ENCODE peak calls at places on chromosome 11, in seven cellular contexts. W is fibroblast of lung, Q is HCT116, U is psoas muscle, Y is thoracic aorta, I is PC-3, J is cardiac muscle cell. D is an unnamed sample.

GRCh38 chr11:121141051-121141450 is 40.0 kb downstream of the TECTA start:
- DNase-seq in W (peak; percentile 13), J (no peak), U (no peak), Q (no peak), Y (no peak), I (peak; percentile 64), D (no peak)

GRCh38 chr11:12694182-12694531 is 19.9 kb downstream of the TEAD1 start:
- DNase-seq in I (no peak), U (peak; percentile 27), Y (no peak), Q (no peak), J (no peak), W (no peak), D (no peak)

GRCh38 chr11:32940865-32941264 is 48.3 kb downstream of the QSER1 start:
- DNase-seq in W (no peak), J (no peak), Q (no peak), U (no peak), I (no peak), Y (no peak), D (no peak)

GRCh38 chr11:77230878-77231605 is 70.4 kb downstream of the GDPD4 start:
- DNase-seq in U (no peak), J (no peak), Q (no peak), Y (no peak), I (no peak), W (no peak), D (no peak)

GRCh38 chr11:15863411-15863810 is 492.9 kb downstream of the SOX6 start:
- DNase-seq in W (no peak), Y (no peak), U (no peak), Q (no peak), J (no peak), I (no peak), D (no peak)

GRCh38 chr11:45756384-45757010 is 48.5 kb upstream of the SLC35C1 start:
- DNase-seq in U (no peak), Q (no peak), W (no peak), Y (no peak), I (no peak), J (no peak), D (no peak)

GRCh38 chr11:11856638-11857037 is 14.9 kb downstream of the USP47 start:
- DNase-seq in Q (no peak), J (peak; percentile 32), I (peak; percentile 36), W (peak; percentile 67), U (no peak), Y (no peak), D (no peak)

GRCh38 chr11:124897681-124898680 is at the start of gene ROBO4:
- DNase-seq in W (peak; percentile 94), J (peak; percentile 90), U (peak; percentile 53), I (peak; percentile 97), Y (no peak), Q (peak; percentile 22), D (no peak)

GRCh38 chr11:105297463-105297862 is 157.9 kb upstream of the CARD18 start:
- DNase-seq in Y (no peak), I (peak; percentile 57), U (no peak), W (peak; percentile 76), Q (no peak), J (peak; percentile 53), D (no peak)

GRCh38 chr11:75199412-75199955 is 41.1 kb upstream of the TPBGL start:
- DNase-seq in J (no peak), Y (no peak), W (no peak), U (no peak), Q (no peak), I (no peak), D (no peak)

GRCh38 chr11:14445542-14446530 is 53.8 kb downstream of the COPB1 start:
- DNase-seq in U (no peak), W (peak; percentile 51), Y (no peak), J (peak; percentile 21), Q (no peak), I (peak; percentile 51), D (no peak)

GRCh38 chr11:81655351-81655750 is 1078.3 kb downstream of the FAM181B start:
- DNase-seq in Y (no peak), U (no peak), W (no peak), I (no peak), Q (no peak), J (peak; percentile 3), D (no peak)

GRCh38 chr11:2287102-2287501 is 14.6 kb downstream of the C11orf21 start:
- DNase-seq in U (no peak), I (no peak), Q (no peak), J (no peak), Y (no peak), W (no peak), D (no peak)

GRCh38 chr11:88266919-88267318 is 70.6 kb downstream of the CTSC start:
- DNase-seq in Y (no peak), W (no peak), Q (no peak), J (no peak), U (no peak), I (no peak), D (no peak)

GRCh38 chr11:43278302-43278956 is 33.4 kb upstream of the API5 start:
- DNase-seq in Q (peak; percentile 33), Y (no peak), W (peak; percentile 19), J (peak; percentile 34), I (peak; percentile 64), U (no peak), D (no peak)

GRCh38 chr11:77440678-77441077 is 33.2 kb downstream of the PAK1 start:
- DNase-seq in J (no peak), I (no peak), Y (no peak), W (no peak), Q (no peak), U (no peak), D (no peak)

GRCh38 chr11:36689442-36689841 is 91.4 kb upstream of the RAG2 start:
- DNase-seq in U (no peak), Y (no peak), W (no peak), I (no peak), Q (no peak), J (no peak), D (no peak)

GRCh38 chr11:120218695-120219033 is 7.8 kb downstream of the OAF start:
- DNase-seq in Y (no peak), Q (no peak), U (no peak), J (no peak), W (no peak), I (no peak), D (no peak)

GRCh38 chr11:124583827-124584226 is 14.0 kb downstream of the OR8A1 start:
- DNase-seq in I (no peak), Y (no peak), J (peak; percentile 7), W (no peak), U (no peak), Q (no peak), D (no peak)

GRCh38 chr11:126679033-126679432 is 321.5 kb downstream of the KIRREL3 start:
- DNase-seq in U (no peak), Q (no peak), Y (no peak), I (no peak), J (no peak), W (no peak), D (no peak)

GRCh38 chr11:45933846-45934579 is 11.6 kb downstream of the LARGE2 start:
- DNase-seq in W (no peak), Y (no peak), J (no peak), I (no peak), U (no peak), Q (no peak), D (no peak)

GRCh38 chr11:35324981-35325380 is 94.4 kb downstream of the SLC1A2 start:
- DNase-seq in Q (no peak), I (peak; percentile 33), U (no peak), Y (no peak), J (no peak), W (peak; percentile 48), D (no peak)

GRCh38 chr11:16669799-16670415 is 68.5 kb upstream of the C11orf58 start:
- DNase-seq in J (peak; percentile 15), Y (no peak), Q (peak; percentile 34), U (no peak), I (peak; percentile 69), W (peak; percentile 85), D (no peak)

GRCh38 chr11:71454470-71455113 is 1.6 kb downstream of the NADSYN1 start:
- DNase-seq in I (peak; percentile 58), W (no peak), Y (no peak), J (no peak), Q (no peak), U (no peak), D (peak; percentile 37)

GRCh38 chr11:132140056-132140455 is 769.6 kb downstream of the NTM start:
- DNase-seq in Y (no peak), I (no peak), Q (no peak), W (no peak), U (no peak), J (no peak), D (no peak)
- TF ChIP-seq CTCF in Y (no peak), I (no peak), Q (no peak), W (no peak), U (no peak), J (no peak), D (no peak)

DNA sequence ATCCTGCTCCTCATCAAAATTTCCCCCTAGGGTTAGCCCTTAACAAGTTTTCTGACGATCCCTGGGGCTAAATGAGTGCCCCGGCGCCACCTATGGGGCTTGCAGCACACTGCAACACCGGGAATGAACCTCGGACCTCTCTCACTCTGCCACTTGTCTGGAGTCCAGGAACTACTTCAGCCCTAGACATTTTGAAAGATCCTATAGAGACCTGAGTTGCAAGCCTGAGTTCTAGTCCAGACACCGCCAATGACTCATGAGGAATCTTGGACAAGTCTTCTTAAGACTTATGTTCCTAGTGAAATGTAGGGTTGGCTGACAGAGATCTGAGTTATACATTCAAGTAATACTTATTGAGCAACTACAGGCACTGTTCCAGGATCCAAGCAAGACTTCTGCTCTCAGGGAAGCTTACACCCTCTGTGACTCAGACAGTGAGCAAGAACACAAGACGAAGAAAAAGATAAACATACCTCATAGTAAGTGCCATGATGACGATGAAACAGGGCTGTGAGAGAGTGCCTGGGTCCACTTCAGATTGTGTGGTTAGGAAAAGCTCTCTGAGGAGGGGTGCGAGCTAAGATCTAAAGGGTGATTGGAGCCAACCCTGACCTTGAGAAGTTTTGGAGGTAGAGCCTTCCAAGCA is 10.2 kb upstream of the STK33 start:
- DNase-seq in I (peak; percentile 96), Y (peak; percentile 11), W (peak; percentile 100), Q (peak; percentile 63), U (peak; percentile 60), J (peak; percentile 100), D (no peak)
- H3K27ac ChIP-seq in I (peak overlapping the region; percentile 69), Y (no peak overlapping the region), W (peak overlapping the region; percentile 86), Q (no peak overlapping the region), U (no peak overlapping the region), J (no peak overlapping the region), D (no peak overlapping the region)

GRCh38 chr11:6285019-6285418 is 25.4 kb downstream of the CCKBR start:
- DNase-seq in J (no peak), I (no peak), U (no peak), Q (no peak), W (no peak), Y (no peak), D (no peak)
- H3K27me3 ChIP-seq in J (no peaks in the 10 kb centered on the region), I (peaks cover 13% of the 10 kb centered on the region), U (peaks cover 6% of the 10 kb centered on the region), Q (peaks cover 43% of the 10 kb centered on the region), W (peaks cover 6% of the 10 kb centered on the region), Y (no peaks in the 10 kb centered on the region), D (peaks cover 26% of the 10 kb centered on the region)

GRCh38 chr11:113339909-113340569 is 25.7 kb downstream of the TTC12 start:
- DNase-seq in Q (no peak), J (no peak), U (no peak), Y (no peak), W (no peak), I (no peak), D (no peak)

GRCh38 chr11:113338730-113339129 is 24.3 kb downstream of the TTC12 start:
- DNase-seq in Y (no peak), J (no peak), Q (no peak), W (no peak), I (no peak), U (no peak), D (no peak)

GRCh38 chr11:113345978-113346377 is 31.6 kb downstream of the TTC12 start:
- DNase-seq in W (peak; percentile 7), Y (no peak), U (no peak), J (peak; percentile 34), I (no peak), Q (no peak), D (no peak)

GRCh38 chr11:113341388-113342165 is 27.2 kb downstream of the TTC12 start:
- DNase-seq in W (no peak), J (no peak), U (no peak), Y (no peak), I (no peak), Q (no peak), D (no peak)
- TF ChIP-seq CTCF in W (no peak), J (no peak), U (no peak), Y (no peak), I (no peak), Q (no peak), D (no peak)